ENCODE peak calls at places on chromosomes 4 and X, in five cellular contexts. B is GM12878, T is A549, R is stomach, G is right atrium auricular region. S is an unnamed sample. For H3K9me3, the result is how much of the 10 kb centered on the place peaks cover.

GRCh38 chrX:112197845-112198244 is 115.3 kb upstream of the TRPC5 start:
- DNase-seq in B (no peak), R (no peak), T (no peak), G (no peak), S (no peak)

GRCh38 chrX:40734956-40735317 is 405 bp downstream of the MED14 start:
- DNase-seq in T (peak), B (no peak), G (no peak), R (no peak), S (no peak)

GRCh38 chr4:7425171-7425570 is 9.6 kb downstream of the PSAPL1 start:
- DNase-seq in B (no peak), T (no peak), R (peak), G (peak), S (no peak)

GRCh38 chrX:152108527-152108926 is 29.9 kb downstream of the MAGEA10 start:
- DNase-seq in B (no peak), G (no peak), T (no peak), R (no peak), S (no peak)

GRCh38 chr4:147639388-147639787 is 22.2 kb downstream of the TMEM184C start:
- DNase-seq in G (no peak), T (no peak), B (no peak), R (no peak), S (no peak)

GRCh38 chr4:88674565-88674964 is 23.1 kb downstream of the NAP1L5 start:
- DNase-seq in T (no peak), G (no peak), B (no peak), R (no peak), S (no peak)

GRCh38 chr4:166435449-166435848 is 562.4 kb downstream of the TLL1 start:
- DNase-seq in T (peak), R (no peak), B (no peak), G (no peak), S (no peak)

GRCh38 chrX:44778254-44778653 is 65.6 kb upstream of the DUSP21 start:
- DNase-seq in G (no peak), T (peak), B (no peak), R (no peak), S (no peak)

GRCh38 chr4:108651068-108651794 is 832 bp downstream of the OSTC start:
- DNase-seq in R (no peak), G (no peak), T (peak), B (no peak), S (no peak)

GRCh38 chrX:50707376-50707775 is 106.6 kb downstream of the SHROOM4 start:
- DNase-seq in T (no peak), G (no peak), R (no peak), B (no peak), S (no peak)

GRCh38 chr4:47852121-47852520 is 14.3 kb upstream of the CORIN start:
- DNase-seq in T (no peak), B (no peak), R (no peak), G (no peak), S (no peak)

GRCh38 chrX:153727108-153727931 is 2.7 kb downstream of the ABCD1 start:
- DNase-seq in R (peak), G (no peak), T (no peak), B (no peak), S (no peak)

GRCh38 chr4:6387946-6388345 is 84.5 kb downstream of the PPP2R2C start:
- DNase-seq in B (no peak), G (no peak), R (no peak), T (no peak), S (no peak)

GRCh38 chr4:156971623-156972369 is at the start of gene PDGFC:
- DNase-seq in T (peak), R (peak), B (no peak), G (peak), S (peak)

GRCh38 chr4:137514401-137515116 is 17.7 kb downstream of the PCDH18 start:
- DNase-seq in T (no peak), B (no peak), G (no peak), R (no peak), S (no peak)

GRCh38 chr4:167524091-167524490 is 289.8 kb upstream of the SPOCK3 start:
- DNase-seq in T (no peak), G (no peak), R (no peak), B (no peak), S (no peak)

GRCh38 chr4:7765676-7766075 is 174.0 kb downstream of the AFAP1 start:
- DNase-seq in R (no peak), B (no peak), T (no peak), G (no peak), S (no peak)

DNA sequence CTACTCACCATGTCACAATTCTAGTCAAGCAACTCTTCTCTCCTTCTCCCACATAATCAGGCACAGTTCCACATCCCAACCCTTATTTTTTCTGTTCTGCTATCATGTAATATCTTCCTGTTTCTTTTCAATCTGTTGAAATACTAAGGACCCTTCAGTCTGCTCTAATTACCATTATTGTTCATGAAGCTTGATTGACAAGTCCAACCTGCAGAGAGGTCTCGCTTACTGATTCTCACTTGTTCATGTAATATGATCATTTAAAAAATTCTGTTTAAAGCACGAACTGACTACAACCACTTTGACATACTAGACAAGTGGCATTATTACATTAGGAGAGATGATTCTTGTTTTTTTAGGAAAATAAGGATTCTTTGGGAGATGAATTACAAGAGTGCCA is 108.6 kb upstream of the MAD2L1 start:
- DNase-seq in B (no peak), G (no peak), R (no peak), T (no peak), S (no peak)
- H3K4me3 ChIP-seq in B (no peak), G (no peak), R (no peak), T (no peak), S (no peak)

GRCh38 chrX:471239-471638 is 84.5 kb upstream of the PPP2R3B start:
- DNase-seq in B (no peak), R (no peak), T (no peak), G (no peak), S (no peak)
- H3K9me3 ChIP-seq in B (under half), R (under half), T (under half), G (under half), S (under half)

GRCh38 chr4:163693211-163693610 is 198.7 kb downstream of the TMA16 start:
- DNase-seq in G (no peak), B (no peak), T (no peak), R (no peak), S (no peak)
- H3K4me3 ChIP-seq in G (no peak), B (no peak), T (no peak), R (no peak), S (no peak)

GRCh38 chr4:244471-244870 is 60.8 kb downstream of the ZNF732 start:
- DNase-seq in R (peak), B (peak), T (peak), G (peak), S (no peak)

GRCh38 chr4:243407-243806 is 61.9 kb downstream of the ZNF732 start:
- DNase-seq in G (no peak), T (no peak), B (no peak), R (no peak), S (no peak)

GRCh38 chr4:242121-242848 is 63.0 kb downstream of the ZNF732 start:
- DNase-seq in G (peak), R (peak), B (peak), T (peak), S (peak)
- H3K9me3 ChIP-seq in G (under half), R (under half), B (under half), T (under half), S (under half)

GRCh38 chrX:14015294-14015693 is 14.4 kb downstream of the GEMIN8 start:
- DNase-seq in B (no peak), T (no peak), R (no peak), G (no peak), S (no peak)
- H3K4me3 ChIP-seq in B (no peak), T (no peak), R (no peak), G (no peak), S (no peak)

DNA sequence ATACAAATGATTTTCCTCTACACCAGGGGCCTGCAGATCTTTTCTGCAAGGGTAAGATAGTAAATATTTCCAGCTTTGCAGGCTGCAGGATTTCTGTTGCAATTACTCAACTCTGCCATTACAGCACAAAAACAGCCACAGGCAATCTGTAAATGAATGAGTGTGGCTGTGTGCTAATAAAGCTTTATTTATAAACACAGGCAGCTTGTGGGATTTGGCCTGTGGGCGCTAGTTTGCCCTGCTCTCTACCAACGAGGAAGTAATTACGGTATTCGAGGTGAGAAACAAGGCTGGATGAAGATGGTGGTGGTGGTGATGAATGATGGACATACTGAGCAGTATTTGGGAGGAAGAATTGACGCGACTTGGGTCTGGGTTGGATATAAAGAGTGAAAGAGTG is 30.7 kb downstream of the ADGRG2 start:
- DNase-seq in T (no peak), R (no peak), B (no peak), G (no peak), S (no peak)
- H3K9me3 ChIP-seq in T (under half), R (under half), B (under half), G (under half), S (under half)

DNA sequence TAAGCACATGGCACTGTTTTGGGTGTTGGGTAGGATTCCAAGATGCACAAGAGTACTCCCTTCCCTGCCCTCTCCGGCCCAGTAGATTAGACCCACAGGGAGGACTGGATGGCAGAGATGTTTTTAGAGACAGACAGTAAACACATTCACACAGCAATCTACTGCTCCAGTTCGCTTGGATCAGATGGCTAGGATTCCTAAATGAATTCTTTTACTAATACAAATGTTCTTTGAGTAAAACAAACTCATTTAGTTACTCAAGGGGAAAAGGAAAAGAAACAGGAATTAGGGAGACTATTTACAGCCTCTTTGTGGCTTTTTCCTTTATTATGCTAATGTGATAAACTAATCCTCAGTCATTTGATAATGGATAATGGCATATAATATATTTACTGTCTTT is 5.9 kb downstream of the SNX25 start:
- DNase-seq in R (no peak), T (no peak), B (no peak), G (no peak), S (no peak)
- H3K4me3 ChIP-seq in R (no peak), T (no peak), B (no peak), G (no peak), S (no peak)

GRCh38 chr4:176030391-176030790 is 35.2 kb upstream of the WDR17 start:
- DNase-seq in T (no peak), G (no peak), B (no peak), R (no peak), S (no peak)

GRCh38 chr4:176031927-176032326 is 33.7 kb upstream of the WDR17 start:
- DNase-seq in B (no peak), T (no peak), G (no peak), R (no peak), S (no peak)

GRCh38 chr4:176034936-176035335 is 30.7 kb upstream of the WDR17 start:
- DNase-seq in G (no peak), T (no peak), B (no peak), R (no peak), S (no peak)

GRCh38 chr4:176034498-176034897 is 31.1 kb upstream of the WDR17 start:
- DNase-seq in G (no peak), R (no peak), T (peak), B (no peak), S (peak)

DNA sequence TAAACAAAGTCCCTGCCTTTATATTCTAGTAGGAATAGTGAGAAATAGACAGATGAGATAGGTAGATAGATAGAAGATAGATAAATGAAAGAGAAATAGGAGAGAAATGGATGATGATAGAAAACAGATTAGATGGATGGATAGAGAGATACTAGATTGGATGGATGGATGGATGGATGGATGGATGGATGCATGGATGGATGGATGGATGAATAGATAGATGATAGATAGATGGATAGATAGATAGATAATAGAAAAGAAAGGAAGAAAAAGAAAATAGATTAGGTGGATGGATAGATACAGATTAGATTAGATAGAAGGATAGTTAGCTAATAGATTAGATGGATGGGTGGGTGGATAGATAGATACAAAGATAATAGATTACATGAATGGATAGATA is 33.2 kb upstream of the WDR17 start:
- DNase-seq in G (no peak), R (no peak), B (no peak), T (no peak), S (no peak)
- H3K9me3 ChIP-seq in G (under half), R (under half), B (under half), T (under half), S (under half)

DNA sequence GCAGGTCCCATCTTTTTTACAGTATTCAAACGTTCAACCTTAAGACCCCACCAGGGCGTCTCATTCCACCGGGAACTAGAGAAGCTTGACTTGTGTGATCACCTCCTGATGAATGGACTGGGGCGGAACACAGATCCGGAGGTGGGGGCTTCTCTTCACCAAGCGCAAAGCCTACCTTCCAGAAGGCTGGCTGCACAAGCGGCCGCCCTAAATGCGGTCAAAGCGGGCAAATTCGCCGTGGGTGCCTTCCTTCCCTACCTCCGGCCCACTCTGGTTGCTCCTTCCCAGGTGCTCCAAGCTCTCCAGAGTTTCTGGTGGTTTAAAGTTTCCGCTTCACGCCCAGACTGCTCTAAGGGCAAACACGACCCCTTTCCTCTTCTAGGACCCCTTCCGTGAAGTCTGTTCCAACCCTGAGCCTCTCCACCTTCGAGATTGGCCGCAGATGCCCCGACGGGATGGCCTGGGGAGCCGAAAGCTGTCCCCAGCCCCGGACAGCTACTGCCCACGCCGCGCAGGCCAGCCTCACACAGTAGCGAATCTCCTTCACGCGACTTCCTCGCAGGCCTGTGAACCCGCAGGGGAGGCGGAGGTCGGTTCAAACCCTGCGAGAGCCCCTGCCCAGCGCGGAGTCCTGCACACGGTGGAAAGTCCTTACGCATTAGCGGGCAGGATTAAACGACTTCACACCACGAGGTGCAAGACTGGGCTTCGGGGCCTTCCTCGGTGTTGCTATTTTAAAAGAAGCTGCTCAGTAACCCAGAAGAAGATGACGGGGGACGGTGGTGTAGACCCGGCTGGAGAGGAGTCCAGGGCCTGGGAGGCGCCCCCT is 1.6 kb upstream of the WWC2 start:
- DNase-seq in G (no peak), R (no peak), B (no peak), T (no peak), S (no peak)
- H3K4me3 ChIP-seq in G (peak), R (peak), B (no peak), T (peak), S (peak)